ENCODE peak calls at places on chromosome 16, in six cellular contexts. C, H, W, Z, O and S are unnamed samples.
A peak's percentile ranks its signal among the peaks of the same experiment; 100 is the strongest.

GRCh38 chr16:9328386-9328785 is 236.9 kb downstream of the HAPSTR1 start:
- DNase-seq in W (no peak), Z (no peak), O (no peak), C (no peak), H (no peak), S (no peak)

GRCh38 chr16:81376880-81377279 is 62.1 kb downstream of the GAN start:
- DNase-seq in W (no peak), O (no peak), C (no peak), Z (peak; percentile 59), H (no peak), S (peak; percentile 29)

GRCh38 chr16:81869326-81869725 is 90.2 kb downstream of the PLCG2 start:
- DNase-seq in O (no peak), C (no peak), Z (no peak), W (no peak), H (no peak), S (no peak)

GRCh38 chr16:72722552-72722951 is 325.4 kb downstream of the ZFHX3 start:
- DNase-seq in H (no peak), C (no peak), W (no peak), O (no peak), Z (no peak), S (no peak)

GRCh38 chr16:84535851-84536250 is 31.4 kb upstream of the MEAK7 start:
- DNase-seq in W (no peak), H (no peak), O (no peak), Z (no peak), C (no peak), S (no peak)

GRCh38 chr16:46739934-46740333 is 8.2 kb downstream of the MYLK3 start:
- DNase-seq in W (no peak), H (no peak), O (peak; percentile 6), Z (no peak), C (no peak), S (no peak)

GRCh38 chr16:84648595-84649510 is 542 bp downstream of the KLHL36 start:
- DNase-seq in W (peak; percentile 51), H (peak; percentile 14), O (peak; percentile 87), Z (peak; percentile 76), C (no peak), S (peak; percentile 28)

GRCh38 chr16:70778901-70779309 is 22.1 kb downstream of the VAC14 start:
- DNase-seq in C (peak; percentile 89), W (peak; percentile 80), Z (no peak), O (peak; percentile 51), H (no peak), S (peak; percentile 95)

GRCh38 chr16:83907926-83908325 is 9.0 kb downstream of the MLYCD start:
- DNase-seq in O (no peak), W (no peak), Z (no peak), C (no peak), H (no peak), S (no peak)

GRCh38 chr16:87066695-87067556 is 250.3 kb downstream of the C16orf95 start:
- DNase-seq in H (no peak), O (no peak), Z (no peak), W (no peak), C (no peak), S (no peak)

GRCh38 chr16:89922477-89922883 is 662 bp upstream of the TUBB3 start:
- DNase-seq in O (peak; percentile 80), Z (peak; percentile 85), H (no peak), C (peak; percentile 72), W (peak; percentile 58), S (peak; percentile 94)

GRCh38 chr16:71746442-71747046 is 22.0 kb upstream of the PHLPP2 start:
- DNase-seq in C (no peak), W (no peak), H (peak; percentile 9), Z (peak; percentile 15), O (no peak), S (peak; percentile 80)

GRCh38 chr16:88782454-88783390 is 2.3 kb downstream of the PIEZO1 start:
- DNase-seq in O (no peak), W (no peak), C (no peak), H (no peak), Z (no peak), S (peak; percentile 39)

GRCh38 chr16:6249863-6250262 is 1082.8 kb upstream of the RBFOX1 start:
- DNase-seq in O (no peak), H (no peak), Z (no peak), W (no peak), C (no peak), S (no peak)

GRCh38 chr16:11372924-11373306 is 27.7 kb downstream of the RMI2 start:
- DNase-seq in H (no peak), C (no peak), W (no peak), O (peak; percentile 23), Z (no peak), S (no peak)

GRCh38 chr16:57271063-57271345 is 13.5 kb downstream of the PLLP start:
- DNase-seq in H (no peak), Z (no peak), O (no peak), C (no peak), W (no peak), S (no peak)

GRCh38 chr16:77998350-77999023 is 23.9 kb upstream of the CLEC3A start:
- DNase-seq in W (no peak), H (no peak), O (no peak), C (no peak), Z (no peak), S (no peak)

GRCh38 chr16:72286936-72287620 is 115.1 kb upstream of the PMFBP1 start:
- DNase-seq in C (no peak), Z (no peak), W (no peak), H (no peak), O (no peak), S (no peak)

GRCh38 chr16:15653227-15653626 is 3.2 kb downstream of the NDE1 start:
- DNase-seq in W (no peak), Z (no peak), H (no peak), O (no peak), C (peak; percentile 90), S (peak; percentile 86)

GRCh38 chr16:79050063-79050462 is 550.5 kb downstream of the MAF start:
- DNase-seq in H (no peak), C (no peak), W (no peak), O (no peak), Z (peak; percentile 36), S (no peak)

GRCh38 chr16:24074574-24074973 is 181.6 kb upstream of the CACNG3 start:
- DNase-seq in Z (no peak), O (no peak), H (no peak), W (no peak), C (no peak), S (no peak)

GRCh38 chr16:49213594-49213993 is 68.0 kb downstream of the CBLN1 start:
- DNase-seq in Z (no peak), O (no peak), H (no peak), W (no peak), C (no peak), S (no peak)

GRCh38 chr16:85611205-85611454 is 2.0 kb upstream of the GSE1 start:
- DNase-seq in Z (no peak), C (no peak), W (peak; percentile 39), H (no peak), O (no peak), S (no peak)

GRCh38 chr16:55470533-55471371 is 8.2 kb upstream of the MMP2 start:
- DNase-seq in H (no peak), W (no peak), C (no peak), O (no peak), Z (peak; percentile 11), S (peak; percentile 58)

DNA sequence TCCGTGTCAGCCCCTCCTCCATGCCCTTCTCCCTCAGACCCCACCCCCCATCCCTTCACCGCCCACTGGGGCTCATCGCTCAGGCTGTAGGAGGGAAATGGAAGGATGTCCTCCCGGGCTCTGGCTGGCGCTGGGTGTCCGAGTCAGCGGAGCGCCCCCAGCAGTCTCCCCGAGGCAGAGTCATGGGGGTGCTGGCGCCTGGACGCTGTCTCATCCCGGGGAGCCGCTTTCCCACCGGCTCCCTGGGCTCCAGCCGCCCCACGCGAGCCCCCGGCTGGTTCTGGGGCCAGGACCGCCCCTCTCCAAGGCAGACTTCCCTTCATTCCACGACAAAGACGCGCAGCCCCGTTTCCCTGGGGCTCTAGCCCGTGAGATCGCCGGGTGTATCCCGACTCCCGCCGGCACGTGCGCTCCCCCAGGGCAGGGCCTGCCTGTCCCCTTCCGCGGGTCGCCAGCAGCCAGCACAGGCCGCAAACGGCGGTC is 398 bp upstream of the ANTKMT start:
- DNase-seq in H (no peak), O (no peak), W (peak; percentile 36), C (no peak), Z (peak; percentile 50), S (peak; percentile 76)
- TF ChIP-seq CTCF in H (no peak), O (peak; percentile 20), W (no peak), C (peak; percentile 19), Z (no peak), S (peak; percentile 35)

DNA sequence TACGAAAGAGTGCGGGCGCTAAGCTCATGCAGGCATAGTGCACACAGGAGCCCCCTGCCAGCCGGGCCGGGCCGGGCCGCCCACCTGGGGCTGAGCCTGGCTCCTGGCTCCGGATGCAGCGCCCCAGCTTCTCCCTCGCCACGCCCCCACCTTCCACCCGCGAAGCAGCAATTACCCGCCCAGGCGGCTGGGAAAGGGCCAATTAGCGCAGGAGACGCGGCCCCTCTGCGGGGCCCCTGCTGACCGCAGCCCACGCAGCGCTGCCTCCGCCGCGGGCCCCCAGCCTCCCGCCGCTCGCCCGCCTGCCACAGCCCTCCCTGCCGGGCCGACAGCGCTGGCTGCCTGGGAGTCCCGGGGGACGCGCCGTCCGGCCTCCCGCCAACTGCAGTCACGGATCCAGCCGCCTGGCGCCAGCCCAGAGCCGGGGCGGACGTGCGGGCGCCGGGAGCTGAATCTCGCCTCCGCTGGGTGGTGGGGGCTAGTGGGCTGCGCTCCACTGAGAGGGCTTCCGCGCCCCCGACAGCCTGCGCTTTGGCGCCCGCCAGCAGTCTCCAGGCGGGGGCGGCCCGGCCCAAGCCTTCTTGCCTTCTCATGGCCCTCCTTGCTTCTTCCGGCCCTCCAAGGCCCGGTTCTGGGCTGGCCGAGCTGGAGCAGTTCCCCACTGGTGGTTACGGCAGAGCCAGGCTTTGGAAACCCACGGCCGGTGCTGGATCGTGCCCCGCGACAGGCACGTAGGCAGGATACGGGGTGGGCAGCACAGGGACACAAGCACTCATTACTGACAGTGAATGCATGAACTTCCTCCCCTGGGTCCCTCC is 14.9 kb upstream of the CBFB start:
- DNase-seq in O (peak; percentile 85), Z (peak; percentile 72), C (no peak), H (peak; percentile 44), W (peak; percentile 90), S (peak; percentile 71)
- TF ChIP-seq CTCF in O (peak; percentile 39), Z (peak; percentile 21), C (peak; percentile 11), H (no peak), W (peak; percentile 60), S (no peak)

GRCh38 chr16:14562691-14563491 is 67.2 kb downstream of the PARN start:
- DNase-seq in W (no peak), Z (peak; percentile 19), O (no peak), H (no peak), C (no peak), S (no peak)
- TF ChIP-seq CTCF in W (no peak), Z (peak; percentile 27), O (peak; percentile 20), H (no peak), C (peak; percentile 30), S (peak; percentile 14)

GRCh38 chr16:68096491-68096890 is 11.3 kb downstream of the NFATC3 start:
- DNase-seq in Z (no peak), H (no peak), C (no peak), O (no peak), W (no peak), S (no peak)

GRCh38 chr16:68091604-68092261 is 6.6 kb downstream of the NFATC3 start:
- DNase-seq in Z (no peak), O (no peak), W (no peak), H (no peak), C (no peak), S (peak; percentile 76)

GRCh38 chr16:68094614-68094934 is 9.4 kb downstream of the NFATC3 start:
- DNase-seq in W (no peak), H (no peak), C (no peak), O (no peak), Z (no peak), S (no peak)

GRCh38 chr16:68097088-68097487 is 11.9 kb downstream of the NFATC3 start:
- DNase-seq in O (no peak), Z (no peak), W (no peak), H (no peak), C (no peak), S (no peak)

GRCh38 chr16:68093816-68094613 is 8.8 kb downstream of the NFATC3 start:
- DNase-seq in O (no peak), H (no peak), Z (no peak), W (no peak), C (no peak), S (peak; percentile 62)
- TF ChIP-seq CTCF in O (peak; percentile 34), H (peak; percentile 69), Z (no peak), W (peak; percentile 20), C (peak; percentile 59), S (peak; percentile 67)